ENCODE peak calls at places on chromosome 12, in five cellular contexts. S is right lobe of liver, T is activated T-cell treated with anti-CD3 and anti-CD28 coated beads for 24 hours, Y is T-cell, L is lung microvascular endothelial cell. O is an unnamed sample.

GRCh38 chr12:59929091-59929490 is 333.3 kb downstream of the SLC16A7 start:
- DNase-seq in S (no peak), T (no peak), Y (no peak), L (no peak), O (no peak)

GRCh38 chr12:69658203-69658602 is 40.9 kb downstream of the BEST3 start:
- DNase-seq in S (no peak), T (no peak), Y (no peak), L (no peak), O (no peak)

GRCh38 chr12:87155616-87156015 is 873.6 kb downstream of the C12orf50 start:
- DNase-seq in S (no peak), T (no peak), Y (no peak), L (no peak), O (no peak)

GRCh38 chr12:38949363-38949762 is 44.0 kb upstream of the CPNE8 start:
- DNase-seq in S (no peak), T (no peak), Y (no peak), L (no peak), O (no peak)

GRCh38 chr12:75921687-75922289 is 109.8 kb downstream of the PHLDA1 start:
- DNase-seq in S (no peak), T (no peak), Y (no peak), L (no peak), O (no peak)

GRCh38 chr12:52630104-52630500 is 11.7 kb upstream of the KRT73 start:
- DNase-seq in S (no peak), T (no peak), Y (peak), L (no peak), O (peak)

GRCh38 chr12:46208370-46208769 is 60.5 kb downstream of the SLC38A1 start:
- DNase-seq in S (no peak), T (no peak), Y (no peak), L (no peak), O (no peak)

GRCh38 chr12:112988224-112988623 is 9.9 kb downstream of the OAS2 start:
- DNase-seq in S (no peak), T (no peak), Y (no peak), L (no peak), O (no peak)

GRCh38 chr12:58117201-58117600 is 175.8 kb downstream of the ATP23 start:
- DNase-seq in S (no peak), T (no peak), Y (no peak), L (no peak), O (no peak)

GRCh38 chr12:69274861-69275260 is 35.5 kb downstream of the CPSF6 start:
- DNase-seq in S (no peak), T (no peak), Y (no peak), L (peak), O (no peak)

GRCh38 chr12:122856999-122857671 is 21.9 kb downstream of the HIP1R start:
- DNase-seq in S (peak), T (no peak), Y (no peak), L (no peak), O (no peak)

GRCh38 chr12:46300906-46301305 is 32.1 kb upstream of the SLC38A1 start:
- DNase-seq in S (no peak), T (no peak), Y (no peak), L (peak), O (no peak)

GRCh38 chr12:98893601-98894411 is 248.7 kb downstream of the APAF1 start:
- DNase-seq in S (no peak), T (no peak), Y (no peak), L (peak), O (no peak)

GRCh38 chr12:45257185-45257585 is 41.3 kb downstream of the ANO6 start:
- DNase-seq in S (no peak), T (no peak), Y (no peak), L (no peak), O (no peak)

GRCh38 chr12:123363743-123364531 is 710 bp downstream of the SBNO1 start:
- DNase-seq in S (peak), T (peak), Y (peak), L (peak), O (no peak)

GRCh38 chr12:66662729-66663128 is 16.1 kb downstream of the GRIP1 start:
- DNase-seq in S (no peak), T (no peak), Y (no peak), L (peak), O (no peak)

O was measured in osteocyte.